ENCODE peak calls at places on chromosomes 11 and 22, in nine cellular contexts. Z, E, D, A, H, F, P, N and W are unnamed samples.

GRCh38 chr22:37912171-37912570 is 6.1 kb downstream of the MICALL1 start:
- DNase-seq in Z (no peak), E (no peak), D (no peak), A (no peak), H (no peak), F (no peak), P (no peak), N (no peak), W (no peak)

GRCh38 chr11:1162153-1162497 is 4.4 kb downstream of the MUC5AC start:
- DNase-seq in Z (no peak), E (no peak), D (no peak), A (no peak), H (no peak), F (no peak), P (no peak), N (no peak), W (no peak)

GRCh38 chr22:26174280-26174679 is 5.0 kb downstream of the SEZ6L start:
- DNase-seq in Z (peak), E (no peak), D (no peak), A (no peak), H (no peak), F (no peak), P (no peak), N (no peak), W (no peak)

GRCh38 chr22:35517769-35518530 is 22.7 kb upstream of the RASD2 start:
- DNase-seq in Z (no peak), E (no peak), D (no peak), A (no peak), H (peak), F (no peak), P (peak), N (no peak), W (no peak)

GRCh38 chr11:103947566-103947919 is 88.9 kb upstream of the DDI1 start:
- DNase-seq in Z (no peak), E (no peak), D (no peak), A (no peak), H (no peak), F (peak), P (no peak), N (no peak), W (no peak)

GRCh38 chr11:111347002-111347722 is 31.9 kb downstream of the POU2AF1 start:
- DNase-seq in Z (no peak), E (no peak), D (no peak), A (no peak), H (no peak), F (no peak), P (no peak), N (no peak), W (peak)

GRCh38 chr11:34148504-34149165 is 43.2 kb downstream of the NAT10 start:
- DNase-seq in Z (no peak), E (no peak), D (no peak), A (no peak), H (no peak), F (no peak), P (no peak), N (peak), W (no peak)

GRCh38 chr11:64894812-64895452 is 16.5 kb upstream of the EHD1 start:
- DNase-seq in Z (no peak), E (no peak), D (no peak), A (no peak), H (no peak), F (no peak), P (no peak), N (no peak), W (no peak)

GRCh38 chr22:34587357-34588356 is 478.3 kb upstream of the ISX start:
- DNase-seq in Z (no peak), E (no peak), D (peak), A (no peak), H (no peak), F (no peak), P (no peak), N (no peak), W (no peak)

GRCh38 chr22:39458443-39459083 is 1.8 kb downstream of the MGAT3 start:
- DNase-seq in Z (no peak), E (no peak), D (no peak), A (no peak), H (no peak), F (no peak), P (no peak), N (no peak), W (no peak)
- H3K4me3 ChIP-seq in Z (no peak), E (peak), D (no peak), A (no peak), H (no peak), F (no peak), P (no peak), N (no peak), W (peak)

GRCh38 chr22:49358041-49358440 is 469.6 kb downstream of the BRD1 start:
- DNase-seq in Z (no peak), E (no peak), D (no peak), A (no peak), H (no peak), F (no peak), P (no peak), N (no peak), W (no peak)

GRCh38 chr22:49361164-49361563 is 466.5 kb downstream of the BRD1 start:
- DNase-seq in Z (no peak), E (no peak), D (no peak), A (no peak), H (no peak), F (no peak), P (no peak), N (no peak), W (no peak)

GRCh38 chr22:49362393-49362792 is 465.3 kb downstream of the BRD1 start:
- DNase-seq in Z (no peak), E (no peak), D (no peak), A (no peak), H (no peak), F (no peak), P (peak), N (no peak), W (peak)

GRCh38 chr22:49359061-49359460 is 468.6 kb downstream of the BRD1 start:
- DNase-seq in Z (no peak), E (no peak), D (no peak), A (no peak), H (no peak), F (no peak), P (no peak), N (no peak), W (no peak)

DNA sequence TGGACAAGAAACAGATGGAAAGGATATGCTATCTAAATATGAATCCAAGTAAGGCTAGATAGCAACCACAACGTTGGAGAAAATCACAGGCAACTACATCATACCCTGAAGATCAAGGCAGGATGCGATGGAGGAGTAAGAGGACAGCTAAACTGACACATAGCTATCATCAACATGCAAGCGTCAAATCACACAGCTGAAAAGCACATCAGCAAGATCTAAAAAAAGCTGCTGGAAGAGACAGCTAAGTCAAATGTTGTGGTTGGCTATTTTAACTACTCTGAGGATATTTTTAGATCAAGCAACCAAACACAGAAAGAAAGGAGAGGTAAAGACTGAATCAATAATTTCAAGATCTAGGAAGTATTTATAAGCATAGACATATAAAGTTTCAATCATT is 466.9 kb downstream of the BRD1 start:
- DNase-seq in Z (no peak), E (no peak), D (no peak), A (no peak), H (no peak), F (no peak), P (no peak), N (no peak), W (no peak)
- H3K4me3 ChIP-seq in Z (no peak), E (no peak), D (no peak), A (no peak), H (no peak), F (no peak), P (no peak), N (no peak), W (no peak)

GRCh38 chr11:46367244-46367915 is 14.1 kb upstream of the MDK start:
- DNase-seq in Z (no peak), E (peak), D (no peak), A (peak), H (peak), F (peak), P (peak), N (no peak), W (no peak)
- H3K4me3 ChIP-seq in Z (no peak), E (no peak), D (no peak), A (no peak), H (no peak), F (no peak), P (no peak), N (no peak), W (no peak)

GRCh38 chr11:77044886-77045285 is 10.7 kb downstream of the B3GNT6 start:
- DNase-seq in Z (no peak), E (no peak), D (no peak), A (no peak), H (no peak), F (no peak), P (no peak), N (no peak), W (no peak)

GRCh38 chr11:77046060-77046501 is 11.9 kb downstream of the B3GNT6 start:
- DNase-seq in Z (peak), E (peak), D (peak), A (peak), H (peak), F (no peak), P (peak), N (no peak), W (no peak)

GRCh38 chr11:77049081-77049480 is 14.9 kb downstream of the B3GNT6 start:
- DNase-seq in Z (no peak), E (no peak), D (no peak), A (no peak), H (peak), F (no peak), P (peak), N (no peak), W (no peak)

GRCh38 chr11:77044356-77044755 is 10.2 kb downstream of the B3GNT6 start:
- DNase-seq in Z (no peak), E (no peak), D (no peak), A (no peak), H (no peak), F (no peak), P (no peak), N (no peak), W (no peak)

GRCh38 chr11:77047007-77047927 is 13.1 kb downstream of the B3GNT6 start:
- DNase-seq in Z (peak), E (peak), D (peak), A (peak), H (peak), F (peak), P (peak), N (peak), W (peak)
- H3K4me3 ChIP-seq in Z (peak), E (peak), D (no peak), A (peak), H (peak), F (peak), P (peak), N (peak), W (peak)

DNA sequence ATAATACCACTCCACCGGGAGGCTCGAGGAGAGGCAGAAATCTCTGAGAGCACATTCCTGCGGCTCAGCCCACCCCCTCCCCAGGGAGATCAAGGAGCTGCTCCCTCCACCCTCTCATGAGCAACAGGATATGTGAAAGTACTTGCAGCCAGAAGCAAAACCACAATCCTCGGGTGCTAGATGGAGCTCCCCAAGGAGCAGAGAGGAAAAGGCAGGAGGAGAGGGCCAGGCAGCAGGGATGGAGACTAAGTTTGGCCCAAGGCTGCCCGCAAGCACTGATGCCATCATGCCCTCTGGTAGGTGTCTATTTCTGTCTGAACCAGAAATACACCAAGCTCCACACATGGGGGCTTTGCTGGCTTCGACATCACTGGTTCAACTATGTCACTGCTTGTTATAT is 22.3 kb downstream of the VPS37C start:
- DNase-seq in Z (no peak), E (no peak), D (no peak), A (no peak), H (no peak), F (peak), P (no peak), N (no peak), W (no peak)
- H3K4me3 ChIP-seq in Z (no peak), E (no peak), D (no peak), A (no peak), H (no peak), F (no peak), P (no peak), N (no peak), W (no peak)

DNA sequence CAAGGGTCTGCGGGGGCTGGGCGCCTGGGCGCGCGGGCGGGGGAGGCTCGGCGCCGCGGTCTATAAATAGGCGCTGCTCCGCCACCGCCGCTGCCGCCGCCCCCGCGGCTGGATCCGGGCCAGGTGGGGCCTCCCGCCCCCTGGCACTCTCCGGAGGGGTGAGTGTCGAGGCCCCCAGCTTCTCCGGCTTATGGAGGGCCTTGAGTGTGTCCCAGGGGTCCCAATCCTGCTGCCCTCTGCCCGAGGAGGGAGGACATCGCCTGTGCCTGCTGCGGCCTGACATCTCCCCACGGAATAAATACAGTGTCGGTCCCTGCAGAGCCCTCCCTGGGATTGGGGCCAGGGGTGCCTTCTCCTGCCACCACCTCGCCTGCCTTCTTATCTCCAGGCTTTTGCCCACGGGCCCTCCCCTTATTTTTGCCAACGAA is 4.3 kb upstream of the GP1BB start:
- DNase-seq in Z (no peak), E (no peak), D (no peak), A (no peak), H (no peak), F (no peak), P (no peak), N (no peak), W (no peak)
- H3K4me3 ChIP-seq in Z (peak), E (no peak), D (no peak), A (peak), H (peak), F (peak), P (peak), N (no peak), W (peak)